ENCODE peak calls at places on chromosomes 2 and 18, in ten cellular contexts. L, S, W, E, G, A, K, D, C and F are unnamed samples.

GRCh38 chr2:57497489-57498096 is 549.0 kb upstream of the VRK2 start:
- DNase-seq in L (peak), A (peak), S (no peak), C (peak), D (peak), E (no peak), W (no peak), G (no peak), K (peak), F (no peak)

GRCh38 chr2:224220581-224221255 is 181.2 kb downstream of the FAM124B start:
- DNase-seq in K (no peak), G (no peak), S (no peak), A (no peak), E (no peak), W (no peak), D (peak), C (no peak), L (no peak), F (no peak)

GRCh38 chr2:3867451-3867850 is 164.1 kb downstream of the DCDC2C start:
- DNase-seq in C (no peak), S (no peak), D (no peak), W (no peak), E (no peak), K (no peak), L (no peak), G (no peak), A (no peak), F (no peak)

GRCh38 chr2:235021752-235022151 is 69.9 kb downstream of the SH3BP4 start:
- DNase-seq in W (no peak), A (no peak), G (no peak), S (no peak), L (no peak), K (no peak), E (no peak), D (peak), C (no peak), F (no peak)

GRCh38 chr2:108884629-108885028 is 98.1 kb downstream of the CCDC138 start:
- DNase-seq in S (no peak), A (no peak), E (no peak), W (no peak), L (no peak), G (no peak), K (no peak), D (no peak), C (no peak), F (no peak)

GRCh38 chr2:29009711-29010677 is 28.9 kb downstream of the TOGARAM2 start:
- DNase-seq in E (no peak), K (no peak), S (no peak), D (no peak), A (no peak), W (no peak), L (peak), C (no peak), G (no peak), F (peak)

GRCh38 chr2:37655442-37655841 is 16.0 kb downstream of the CDC42EP3 start:
- DNase-seq in G (no peak), W (no peak), D (no peak), C (no peak), L (no peak), E (no peak), S (no peak), A (no peak), K (no peak), F (no peak)

GRCh38 chr2:218259099-218259921 is 1.5 kb upstream of the GPBAR1 start:
- DNase-seq in G (no peak), D (peak), K (no peak), E (no peak), L (peak), S (peak), A (peak), W (no peak), C (peak), F (no peak)

GRCh38 chr2:148021059-148021985 is at the start of gene MBD5:
- DNase-seq in A (peak), L (peak), D (peak), S (no peak), C (peak), W (peak), E (no peak), G (no peak), K (peak), F (peak)

GRCh38 chr2:39723946-39724827 is 54.9 kb downstream of the THUMPD2 start:
- DNase-seq in A (no peak), L (no peak), C (no peak), E (no peak), S (no peak), K (no peak), G (no peak), W (no peak), D (no peak), F (no peak)

GRCh38 chr2:74833418-74834233 is at the start of gene HK2:
- DNase-seq in C (peak), D (peak), K (peak), S (peak), G (peak), A (peak), L (peak), E (no peak), W (peak), F (peak)

GRCh38 chr2:235026649-235027557 is 75.1 kb downstream of the SH3BP4 start:
- DNase-seq in S (peak), W (no peak), L (no peak), K (peak), G (no peak), E (no peak), A (peak), D (peak), C (peak), F (peak)

GRCh38 chr2:29082804-29083495 is 8.6 kb upstream of the PCARE start:
- DNase-seq in C (no peak), W (no peak), S (no peak), E (no peak), D (no peak), L (no peak), G (no peak), A (no peak), K (no peak), F (no peak)

GRCh38 chr2:85794491-85795121 is 40.8 kb downstream of the ATOH8 start:
- DNase-seq in W (no peak), E (no peak), A (no peak), S (peak), C (peak), L (no peak), K (no peak), D (no peak), G (peak), F (peak)

GRCh38 chr2:33583194-33583938 is 15.7 kb downstream of the FAM98A start:
- DNase-seq in S (no peak), W (no peak), C (no peak), A (no peak), K (no peak), G (no peak), D (peak), E (no peak), L (peak), F (no peak)

GRCh38 chr2:101617188-101617587 is 80.3 kb upstream of the MAP4K4 start:
- DNase-seq in L (peak), A (no peak), E (no peak), K (no peak), D (peak), W (no peak), G (no peak), S (no peak), C (no peak), F (no peak)

GRCh38 chr2:133525751-133526467 is 42.4 kb downstream of the NCKAP5 start:
- DNase-seq in E (no peak), C (no peak), S (no peak), W (no peak), A (no peak), D (no peak), K (no peak), G (no peak), L (no peak), F (no peak)

GRCh38 chr2:25920786-25921390 is 42.6 kb upstream of the ASXL2 start:
- DNase-seq in C (no peak), D (no peak), L (no peak), W (no peak), E (no peak), S (no peak), K (no peak), A (no peak), G (no peak), F (no peak)

GRCh38 chr2:196080526-196080925 is 11.9 kb upstream of the DNAH7 start:
- DNase-seq in A (no peak), D (no peak), K (no peak), S (no peak), C (no peak), W (no peak), L (no peak), G (no peak), E (no peak), F (no peak)

GRCh38 chr2:95383635-95384027 is 18.9 kb upstream of the FAHD2A start:
- DNase-seq in W (no peak), C (no peak), D (no peak), G (no peak), S (peak), E (no peak), K (peak), A (no peak), L (no peak), F (peak)

GRCh38 chr2:216619411-216620393 is 13.5 kb upstream of the IGFBP2 start:
- DNase-seq in G (no peak), K (no peak), E (no peak), S (no peak), D (peak), L (peak), A (no peak), C (no peak), W (no peak), F (no peak)

GRCh38 chr2:200300065-200300464 is 6.4 kb upstream of the SPATS2L start:
- DNase-seq in W (no peak), S (no peak), E (no peak), K (no peak), C (no peak), A (no peak), L (no peak), D (no peak), G (no peak), F (no peak)

GRCh38 chr2:117470311-117471095 is 344.0 kb upstream of the DDX18 start:
- DNase-seq in S (peak), E (no peak), L (peak), A (no peak), W (no peak), C (peak), D (no peak), K (peak), G (no peak), F (no peak)

GRCh38 chr18:2173464-2173863 is 397.8 kb downstream of the METTL4 start:
- DNase-seq in L (peak), C (no peak), S (no peak), D (peak), E (no peak), W (no peak), G (no peak), A (peak), K (peak), F (no peak)

GRCh38 chr2:43220982-43221659 is 5.3 kb downstream of the ZFP36L2 start:
- DNase-seq in A (peak), G (peak), E (peak), D (peak), C (peak), L (peak), K (peak), W (no peak), S (peak), F (peak)

DNA sequence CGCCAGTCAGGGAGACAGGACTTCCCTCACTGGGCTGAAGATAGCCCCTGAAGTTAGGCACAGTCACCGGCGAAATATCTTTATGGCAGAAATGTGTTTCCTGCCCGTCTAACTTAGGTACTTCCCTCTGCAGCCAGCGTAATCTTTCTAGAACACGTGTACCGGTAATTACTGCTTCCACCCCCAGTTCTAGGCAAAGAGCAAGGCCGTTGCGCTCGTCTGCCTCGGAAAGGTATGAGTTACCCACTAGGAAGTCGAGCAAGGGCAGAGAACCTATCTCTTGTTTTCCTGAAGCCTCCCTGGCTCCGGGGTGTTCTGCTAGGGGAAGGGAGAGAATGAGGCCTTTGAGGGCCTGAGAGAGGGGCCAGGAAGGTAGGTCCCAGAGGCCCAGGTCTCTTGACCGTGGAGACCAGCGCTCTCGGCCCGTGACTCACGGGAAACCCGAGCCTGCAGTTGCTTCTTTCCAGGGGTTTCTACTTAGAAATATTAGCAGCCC is 70.0 kb downstream of the TWSG1 start:
- DNase-seq in A (peak), W (no peak), D (no peak), L (no peak), K (no peak), S (peak), C (no peak), E (no peak), G (no peak), F (peak)
- TF ChIP-seq POLR2A in A (no peak), W (no peak), D (no peak), L (no peak), K (no peak), S (no peak), C (no peak), E (no peak), G (no peak), F (no peak)

GRCh38 chr2:233124449-233125080 is 64.4 kb downstream of the INPP5D start:
- DNase-seq in W (no peak), S (no peak), A (no peak), L (peak), G (no peak), D (no peak), C (peak), K (no peak), E (peak), F (peak)
- TF ChIP-seq POLR2A in W (no peak), S (no peak), A (no peak), L (no peak), G (no peak), D (no peak), C (no peak), K (no peak), E (no peak), F (no peak)

GRCh38 chr2:68157402-68158133 is at the start of gene PNO1:
- DNase-seq in G (peak), K (peak), A (peak), W (peak), E (peak), S (peak), D (peak), C (peak), L (peak), F (peak)
- TF ChIP-seq POLR2A in G (no peak), K (no peak), A (no peak), W (peak), E (peak), S (no peak), D (peak), C (peak), L (peak), F (no peak)

DNA sequence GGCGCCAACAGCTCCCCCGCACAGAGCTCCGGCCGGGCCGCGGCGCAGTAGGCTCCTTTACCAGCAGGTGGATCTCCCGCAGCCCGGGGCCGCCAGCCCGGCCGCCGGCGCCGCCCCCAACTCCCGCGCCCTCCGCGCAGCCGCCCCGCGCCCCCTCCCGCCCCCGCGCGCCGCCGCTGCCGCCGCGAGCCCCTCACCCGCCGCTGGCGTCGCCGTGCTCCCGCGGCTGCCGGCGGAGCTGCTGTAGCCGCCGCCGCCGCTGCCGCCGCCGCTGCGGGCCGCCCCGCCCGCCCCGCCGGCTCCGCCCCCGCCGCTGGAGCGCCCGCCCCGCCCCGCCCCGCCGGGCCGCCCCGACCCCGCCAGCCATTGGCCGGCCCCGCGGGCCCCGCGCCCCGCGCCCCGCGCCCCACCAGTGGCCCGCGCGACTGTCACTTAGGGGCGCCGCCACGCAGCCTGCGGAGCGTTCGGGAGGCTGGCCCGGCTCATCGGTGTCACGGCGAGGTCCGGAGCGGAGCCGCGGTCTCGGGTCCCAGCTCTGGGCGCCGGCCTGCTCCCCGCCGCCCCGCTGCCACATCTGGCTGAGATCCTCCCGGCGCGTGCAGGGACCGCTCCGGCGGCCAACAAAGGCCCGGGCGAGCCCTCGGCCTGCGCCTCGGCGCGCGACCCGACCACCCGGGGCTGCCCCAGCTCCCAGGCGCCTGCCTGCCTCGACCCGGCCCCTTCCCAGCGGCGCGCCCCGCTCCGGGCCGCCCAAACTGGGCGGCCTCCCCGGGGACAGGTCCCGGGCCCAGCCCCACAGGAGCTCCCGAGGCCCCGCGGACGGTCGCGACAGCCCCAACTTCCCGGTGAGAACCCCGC is at the start of gene MGAT4A:
- DNase-seq in S (peak), W (peak), L (peak), G (peak), C (peak), E (no peak), D (no peak), K (peak), A (peak), F (peak)
- TF ChIP-seq POLR2A in S (no peak), W (peak), L (peak), G (no peak), C (peak), E (peak), D (no peak), K (no peak), A (no peak), F (no peak)

GRCh38 chr2:212554233-212554632 is 15.6 kb upstream of the ERBB4 start:
- DNase-seq in L (no peak), K (no peak), C (no peak), D (no peak), E (no peak), S (no peak), A (no peak), W (no peak), G (no peak), F (no peak)
- TF ChIP-seq POLR2A in L (no peak), K (no peak), C (no peak), D (no peak), E (no peak), S (no peak), A (no peak), W (no peak), G (no peak), F (no peak)

GRCh38 chr2:190974629-190975361 is 39.2 kb downstream of the STAT1 start:
- DNase-seq in W (no peak), E (no peak), D (no peak), C (no peak), K (no peak), G (no peak), A (no peak), L (no peak), S (no peak), F (no peak)
- TF ChIP-seq POLR2A in W (no peak), E (no peak), D (no peak), C (no peak), K (no peak), G (no peak), A (no peak), L (no peak), S (no peak), F (no peak)

DNA sequence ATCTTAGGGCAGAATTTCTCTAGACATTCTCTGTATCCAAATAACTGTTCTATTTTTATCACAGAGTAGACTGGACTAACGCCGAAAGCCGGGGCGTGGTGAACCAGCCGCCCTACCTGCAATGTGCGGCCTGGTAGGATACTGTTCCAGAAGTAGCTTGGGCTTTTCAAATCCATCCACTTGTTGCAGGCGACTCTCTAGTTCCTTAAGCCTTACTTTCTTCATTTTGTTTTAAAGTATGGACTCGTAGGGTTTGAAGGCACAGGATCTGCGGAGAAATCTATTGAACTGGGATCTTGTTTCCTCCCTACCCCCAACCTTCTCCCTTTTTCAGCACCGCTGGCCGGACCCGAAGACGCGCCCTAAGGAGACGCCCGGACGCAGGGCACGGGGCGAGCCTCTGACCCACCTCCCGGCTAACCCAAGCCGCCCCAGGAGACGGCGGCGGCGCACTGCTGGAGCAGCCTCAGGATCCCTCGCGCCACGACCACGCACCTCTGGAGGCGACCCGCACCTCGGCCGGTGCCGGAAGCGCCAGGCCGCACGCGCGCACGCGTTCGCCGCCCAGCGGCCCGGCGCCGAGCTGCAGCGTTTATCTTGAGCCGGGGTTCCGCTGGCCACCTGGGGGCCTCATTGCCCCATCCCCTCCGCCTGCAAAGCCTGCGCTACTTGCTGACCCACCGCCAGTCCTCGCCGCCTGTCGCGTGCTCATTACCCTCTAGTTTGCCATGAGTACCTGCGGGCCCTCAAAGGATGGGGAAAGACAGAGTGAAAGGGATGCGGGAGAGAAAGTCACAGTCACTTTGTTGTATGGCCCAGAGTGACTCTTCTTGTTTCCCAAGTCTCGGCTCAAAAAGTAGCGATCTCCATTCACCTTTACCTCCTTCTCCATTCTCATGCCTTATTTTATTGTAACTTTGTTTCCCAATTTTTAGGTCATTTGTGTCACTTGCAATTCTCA is at the start of gene METTL5:
- DNase-seq in L (peak), W (peak), C (peak), K (peak), S (peak), D (peak), E (no peak), A (peak), G (peak), F (peak)
- TF ChIP-seq POLR2A in L (peak), W (peak), C (peak), K (no peak), S (no peak), D (no peak), E (peak), A (no peak), G (peak), F (no peak)

GRCh38 chr2:237747189-237747588 is 51.4 kb upstream of the RBM44 start:
- DNase-seq in G (no peak), K (no peak), S (peak), W (no peak), E (no peak), C (no peak), D (no peak), L (no peak), A (no peak), F (no peak)
- TF ChIP-seq POLR2A in G (no peak), K (no peak), S (no peak), W (no peak), E (no peak), C (no peak), D (no peak), L (no peak), A (no peak), F (no peak)

GRCh38 chr2:178123163-178123562 is 10.9 kb downstream of the RBM45 start:
- DNase-seq in S (no peak), A (no peak), K (no peak), G (no peak), W (no peak), C (no peak), E (no peak), L (no peak), D (no peak), F (no peak)

GRCh38 chr2:178117725-178118124 is 5.5 kb downstream of the RBM45 start:
- DNase-seq in E (no peak), D (no peak), C (no peak), W (no peak), L (no peak), A (no peak), S (no peak), G (no peak), K (no peak), F (no peak)

GRCh38 chr2:178125125-178125524 is 12.9 kb downstream of the RBM45 start:
- DNase-seq in L (no peak), S (no peak), C (no peak), E (no peak), K (no peak), G (no peak), A (no peak), D (no peak), W (no peak), F (no peak)

GRCh38 chr2:178114462-178114861 is 2.2 kb downstream of the RBM45 start:
- DNase-seq in G (no peak), W (no peak), S (no peak), K (no peak), E (no peak), D (no peak), L (no peak), A (no peak), C (no peak), F (no peak)

GRCh38 chr2:178119181-178119922 is 7.1 kb downstream of the RBM45 start:
- DNase-seq in D (no peak), C (no peak), K (no peak), E (no peak), W (no peak), S (no peak), L (no peak), G (no peak), A (no peak), F (no peak)
- TF ChIP-seq POLR2A in D (no peak), C (no peak), K (no peak), E (no peak), W (no peak), S (no peak), L (no peak), G (no peak), A (no peak), F (no peak)